ENCODE peak calls at places on chromosomes 3 and 15, in four cellular contexts. T, J, S and I are unnamed samples. For H3K4me1, the result is how much of the 10 kb centered on the place peaks cover.

GRCh38 chr3:160720123-160720746 is 35.8 kb upstream of the PPM1L start:
- DNase-seq in T (no peak), J (no peak), S (no peak), I (no peak)

GRCh38 chr3:53089511-53089910 is 40.7 kb downstream of the RFT1 start:
- DNase-seq in S (no peak), J (no peak), T (no peak), I (no peak)

GRCh38 chr3:37712387-37712786 is 149.3 kb upstream of the CTDSPL start:
- DNase-seq in T (no peak), S (no peak), J (no peak), I (no peak)

GRCh38 chr3:120604382-120604781 is 8.2 kb downstream of the NDUFB4 start:
- DNase-seq in T (no peak), J (no peak), S (no peak), I (no peak)

GRCh38 chr3:195247863-195248189 is 23.1 kb downstream of the XXYLT1 start:
- DNase-seq in S (no peak), T (peak), J (no peak), I (no peak)

GRCh38 chr15:77029166-77030041 is 34.5 kb downstream of the PSTPIP1 start:
- DNase-seq in T (peak), J (no peak), S (peak), I (no peak)

GRCh38 chr3:178393833-178394232 is 142.4 kb upstream of the KCNMB2 start:
- DNase-seq in T (no peak), J (no peak), S (no peak), I (no peak)

GRCh38 chr3:11641316-11641682 is 2.4 kb downstream of the VGLL4 start:
- DNase-seq in S (no peak), J (no peak), T (no peak), I (no peak)

GRCh38 chr3:159565313-159565712 is 423.3 kb upstream of the IL12A start:
- DNase-seq in T (no peak), S (no peak), J (no peak), I (no peak)

GRCh38 chr3:124269619-124270018 is 277.7 kb upstream of the ROPN1 start:
- DNase-seq in T (no peak), S (no peak), J (no peak), I (no peak)

GRCh38 chr3:123914829-123915228 is 30.7 kb upstream of the MYLK start:
- DNase-seq in J (no peak), S (no peak), T (no peak), I (no peak)

GRCh38 chr3:51717947-51718346 is 11.1 kb downstream of the GRM2 start:
- DNase-seq in J (no peak), S (no peak), T (no peak), I (no peak)

GRCh38 chr3:56874269-56874668 is 72.5 kb upstream of the ARHGEF3 start:
- DNase-seq in S (no peak), J (no peak), T (no peak), I (no peak)

GRCh38 chr3:195065142-195065863 is 205.7 kb downstream of the XXYLT1 start:
- DNase-seq in T (no peak), S (peak), J (no peak), I (no peak)

GRCh38 chr3:139982404-139982803 is 47.4 kb downstream of the CLSTN2 start:
- DNase-seq in S (no peak), J (no peak), T (no peak), I (no peak)

GRCh38 chr3:133675631-133676335 is 14.0 kb upstream of the TOPBP1 start:
- DNase-seq in J (no peak), S (no peak), T (no peak), I (no peak)

GRCh38 chr15:84681822-84682221 is 23.8 kb upstream of the NMB start:
- DNase-seq in T (no peak), J (no peak), S (no peak), I (peak)

GRCh38 chr15:70342141-70342540 is 244.4 kb upstream of the TLE3 start:
- DNase-seq in S (no peak), T (no peak), J (no peak), I (no peak)

GRCh38 chr15:34217587-34218225 is 7.1 kb upstream of the EMC4 start:
- DNase-seq in S (no peak), T (no peak), J (no peak), I (no peak)

GRCh38 chr3:129908417-129908816 is 14.9 kb upstream of the TMCC1 start:
- DNase-seq in J (no peak), S (no peak), T (no peak), I (no peak)

GRCh38 chr15:64426845-64427465 is 33.4 kb upstream of the ZNF609 start:
- DNase-seq in J (no peak), S (no peak), T (no peak), I (no peak)
- H3K4me1 ChIP-seq in J (under half), S (under half), T (under half), I (under half)

GRCh38 chr3:186825294-186825821 is 17.2 kb upstream of the ADIPOQ start:
- DNase-seq in S (peak), J (no peak), T (no peak), I (no peak)
- H3K4me1 ChIP-seq in S (under half), J (under half), T (under half), I (under half)

GRCh38 chr15:73950479-73951043 is 24.3 kb downstream of the LOXL1 start:
- DNase-seq in J (no peak), T (no peak), S (peak), I (no peak)
- H3K4me1 ChIP-seq in J (under half), T (under half), S (under half), I (under half)

DNA sequence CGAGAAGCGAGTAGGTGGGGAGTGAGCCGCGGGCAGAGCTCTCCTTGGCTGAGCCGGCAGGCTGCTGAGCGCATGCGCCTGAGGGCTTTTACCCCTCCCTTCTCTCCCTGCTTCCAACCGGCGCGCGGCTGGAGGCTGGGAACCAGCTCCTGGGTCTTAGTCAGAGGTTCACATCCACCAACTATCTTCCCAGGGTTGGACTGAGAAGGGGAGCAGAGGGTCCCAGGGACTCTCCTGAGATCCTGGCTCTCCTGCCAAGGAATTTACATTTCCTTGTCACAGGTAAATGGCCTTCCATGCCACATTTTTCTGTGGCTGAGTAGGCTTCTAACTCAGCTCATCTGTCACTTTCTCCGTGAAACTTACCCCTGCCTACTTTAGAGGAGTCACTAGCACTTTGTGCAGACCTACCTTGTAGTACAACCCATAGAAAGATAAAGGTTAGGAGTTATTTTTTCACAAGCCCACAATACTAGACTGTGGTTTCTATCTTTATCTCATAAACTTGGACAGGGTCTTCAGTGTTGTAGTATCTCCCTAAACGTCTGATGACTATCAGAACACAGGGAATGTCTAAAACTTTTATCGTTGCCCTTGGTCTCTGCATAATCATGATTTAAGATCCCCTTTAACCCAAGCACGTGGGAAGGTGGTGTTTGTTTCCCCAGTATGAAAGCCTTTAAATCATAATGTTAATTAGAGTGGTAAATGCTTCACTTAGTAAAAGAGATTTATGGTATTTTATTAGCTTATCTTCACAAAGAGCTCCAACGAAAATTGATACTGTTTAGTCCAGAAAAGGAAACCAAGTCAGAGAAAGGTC is 617 bp upstream of the TBC1D5 start:
- DNase-seq in S (no peak), J (no peak), T (no peak), I (no peak)
- H3K4me1 ChIP-seq in S (under half), J (under half), T (under half), I (under half)

DNA sequence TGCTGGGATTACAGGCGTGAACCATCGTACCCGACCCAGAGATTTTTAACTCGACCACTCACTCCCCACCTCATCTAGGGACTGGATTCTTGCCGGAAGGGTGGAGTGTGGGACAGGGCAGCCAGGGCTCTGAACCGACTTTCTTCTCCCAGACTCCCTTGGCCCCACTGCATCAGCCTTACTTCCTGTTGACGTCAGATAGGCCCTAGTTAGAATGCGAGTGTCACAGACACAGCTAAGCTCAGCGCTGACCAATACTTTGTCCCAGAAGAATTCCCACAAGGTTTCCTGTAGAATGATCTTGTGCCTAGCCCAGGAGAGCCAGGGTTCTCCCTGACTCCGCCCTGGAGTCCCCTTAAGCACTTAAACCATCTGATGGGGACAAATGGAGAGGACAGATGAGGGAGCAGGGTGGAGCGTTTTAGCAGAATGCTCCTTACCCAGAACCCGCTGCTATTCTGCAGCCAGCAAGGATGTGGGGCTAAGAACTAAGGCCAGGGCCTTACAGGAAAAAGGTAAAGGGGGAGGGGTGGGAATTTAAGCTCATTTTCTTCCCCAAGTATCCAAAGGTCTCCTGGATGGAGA is 5.8 kb upstream of the TUSC2 start:
- DNase-seq in J (no peak), S (no peak), T (no peak), I (no peak)
- H3K4me1 ChIP-seq in J (under half), S (under half), T (under half), I (under half)